ENCODE peak calls at places on chromosomes 5 and 9, in nine cellular contexts. R, S, E, G, C, B, D, K and A are unnamed samples.

GRCh38 chr9:115636596-115636995 is 517.0 kb upstream of the PAPPA start:
- DNase-seq in E (no peak), S (no peak), R (no peak), G (no peak), C (peak; percentile 52), K (no peak), D (no peak), B (no peak), A (no peak)

GRCh38 chr9:126591922-126592321 is 21.8 kb upstream of the LMX1B start:
- DNase-seq in B (no peak), E (no peak), D (no peak), S (no peak), R (no peak), C (no peak), G (no peak), K (no peak), A (no peak)

GRCh38 chr5:38783011-38783551 is 62.7 kb upstream of the OSMR start:
- DNase-seq in C (peak; percentile 96), E (no peak), G (no peak), D (peak; percentile 91), K (no peak), S (no peak), R (peak; percentile 29), B (no peak), A (no peak)

GRCh38 chr9:90642570-90643539 is at the start of gene DIRAS2:
- DNase-seq in D (peak; percentile 68), E (peak; percentile 83), K (peak; percentile 85), C (peak; percentile 57), R (peak; percentile 84), S (peak; percentile 94), G (no peak), B (peak; percentile 84), A (peak; percentile 6)

GRCh38 chr5:154858972-154859950 is 834 bp downstream of the CNOT8 start:
- DNase-seq in G (peak; percentile 74), C (peak; percentile 14), D (peak; percentile 54), S (peak; percentile 30), B (no peak), E (no peak), R (peak; percentile 5), K (no peak), A (no peak)

GRCh38 chr9:114025196-114025753 is 52.8 kb downstream of the AMBP start:
- DNase-seq in D (no peak), S (no peak), K (no peak), R (no peak), C (no peak), G (no peak), B (peak; percentile 28), E (no peak), A (no peak)

GRCh38 chr5:151251001-151251551 is 1.9 kb upstream of the GM2A start:
- DNase-seq in S (peak; percentile 80), D (no peak), G (peak; percentile 50), K (no peak), B (no peak), R (no peak), E (no peak), C (no peak), A (no peak)

GRCh38 chr9:129669141-129669718 is 3.8 kb downstream of the PRRX2 start:
- DNase-seq in E (no peak), S (no peak), D (peak; percentile 96), C (peak; percentile 5), R (no peak), B (no peak), G (no peak), K (no peak), A (no peak)

GRCh38 chr5:103487822-103488493 is 74.6 kb downstream of the NUDT12 start:
- DNase-seq in K (no peak), R (no peak), D (no peak), E (no peak), G (no peak), S (peak; percentile 59), C (no peak), B (no peak), A (no peak)

GRCh38 chr5:64026493-64026892 is 64.2 kb upstream of the HTR1A start:
- DNase-seq in C (no peak), B (no peak), D (no peak), R (no peak), K (no peak), S (no peak), E (no peak), G (no peak), A (no peak)

GRCh38 chr5:14920121-14920520 is 48.5 kb upstream of the ANKH start:
- DNase-seq in B (no peak), D (peak; percentile 38), E (no peak), R (no peak), S (no peak), G (no peak), C (peak; percentile 21), K (no peak), A (no peak)

GRCh38 chr5:1817261-1818043 is 16.2 kb downstream of the NDUFS6 start:
- DNase-seq in D (no peak), G (no peak), S (no peak), E (no peak), R (no peak), C (no peak), K (no peak), B (no peak), A (no peak)

GRCh38 chr5:1818784-1819183 is 17.6 kb downstream of the NDUFS6 start:
- DNase-seq in K (no peak), R (no peak), C (no peak), B (no peak), S (no peak), E (no peak), D (no peak), G (no peak), A (no peak)

GRCh38 chr5:1815881-1816292 is 14.7 kb downstream of the NDUFS6 start:
- DNase-seq in D (no peak), R (no peak), C (no peak), E (no peak), G (no peak), K (no peak), B (no peak), S (no peak), A (no peak)

GRCh38 chr5:1814183-1815020 is 13.2 kb downstream of the NDUFS6 start:
- DNase-seq in G (no peak), R (no peak), E (no peak), S (no peak), C (no peak), B (no peak), K (no peak), D (no peak), A (no peak)

GRCh38 chr5:1815071-1815786 is 14.0 kb downstream of the NDUFS6 start:
- DNase-seq in K (no peak), C (no peak), S (no peak), G (no peak), R (no peak), B (no peak), E (no peak), D (no peak), A (no peak)
- TF ChIP-seq EZH2phosphoT487 in K (no peak), C (no peak), S (no peak), G (no peak), R (no peak), B (no peak), E (no peak), D (no peak), A (no peak)

GRCh38 chr9:37471942-37472679 is 6.9 kb upstream of the ZBTB5 start:
- DNase-seq in B (peak; percentile 95), E (peak; percentile 71), S (no peak), K (no peak), C (peak; percentile 96), G (no peak), R (peak; percentile 76), D (peak; percentile 91), A (peak; percentile 95)
- H2AFZ ChIP-seq in B (no peak overlapping the region), E (peak overlapping the region; percentile 1), S (peak overlapping the region; percentile 67), K (peak overlapping the region; percentile 81), C (peak overlapping the region; percentile 89), G (peak overlapping the region; percentile 96), R (peak overlapping the region; percentile 8), D (peak overlapping the region; percentile 77), A (no peak overlapping the region)

DNA sequence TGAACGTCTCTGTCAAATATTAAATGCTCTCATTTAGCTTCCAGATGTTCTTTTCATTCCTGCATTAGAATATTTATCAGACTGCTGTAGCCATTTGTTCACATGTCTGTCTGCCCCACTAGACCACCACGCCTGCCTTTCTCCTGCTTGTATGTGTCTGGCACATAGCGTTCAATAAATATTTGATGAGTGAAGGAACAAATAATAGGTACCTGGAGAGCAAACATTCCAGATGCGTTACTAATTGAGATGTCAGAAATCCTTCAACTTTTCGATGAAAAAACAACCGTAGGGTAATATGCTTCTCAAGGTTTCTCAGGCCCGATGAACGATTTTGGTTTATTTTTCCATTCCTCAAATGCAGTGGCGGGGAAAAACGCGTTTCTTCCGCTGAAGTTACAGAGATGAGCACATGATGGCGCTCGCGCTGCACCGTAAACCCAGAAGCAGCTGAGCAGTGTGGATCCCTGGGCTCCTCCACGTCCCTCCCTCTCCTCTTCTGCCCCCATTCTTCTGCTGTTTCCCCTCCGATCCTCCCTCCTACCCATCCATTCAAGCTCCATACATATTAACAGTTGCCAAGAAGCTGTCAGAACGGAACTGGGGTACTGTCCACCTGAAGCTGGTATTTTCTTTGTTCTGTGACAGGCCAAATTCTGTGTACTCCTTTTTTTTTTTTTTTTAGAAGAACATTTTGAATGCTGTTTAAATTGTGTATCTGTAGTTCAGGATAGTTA is 245.4 kb downstream of the MPDZ start:
- DNase-seq in R (peak; percentile 85), K (peak; percentile 87), B (peak; percentile 82), G (peak; percentile 25), E (peak; percentile 83), D (peak; percentile 78), S (peak; percentile 24), C (peak; percentile 84), A (peak; percentile 51)
- TF ChIP-seq EZH2phosphoT487 in R (no peak), K (no peak), B (no peak), G (no peak), E (no peak), D (no peak), S (no peak), C (no peak), A (no peak)

GRCh38 chr5:40521925-40522324 is 157.8 kb upstream of the PTGER4 start:
- DNase-seq in B (no peak), S (no peak), K (no peak), E (no peak), D (no peak), R (no peak), C (no peak), G (no peak), A (no peak)
- H2AFZ ChIP-seq in B (no peak overlapping the region), S (no peak overlapping the region), K (no peak overlapping the region), E (no peak overlapping the region), D (no peak overlapping the region), R (no peak overlapping the region), C (peak overlapping the region; percentile 2), G (no peak overlapping the region), A (no peak overlapping the region)

GRCh38 chr9:93114169-93114983 is 18.4 kb downstream of the CARD19 start:
- DNase-seq in E (no peak), D (no peak), R (no peak), G (no peak), C (no peak), B (no peak), S (no peak), K (no peak), A (no peak)
- TF ChIP-seq EZH2phosphoT487 in E (no peak), D (no peak), R (no peak), G (no peak), C (no peak), B (no peak), S (no peak), K (no peak), A (no peak)

GRCh38 chr5:173291722-173292658 is 36.2 kb downstream of the STC2 start:
- DNase-seq in B (peak; percentile 59), K (no peak), E (peak; percentile 80), D (peak; percentile 38), R (no peak), C (no peak), G (no peak), S (no peak), A (no peak)
- H2AFZ ChIP-seq in B (no peak overlapping the region), K (peak overlapping the region; percentile 48), E (no peak overlapping the region), D (peak overlapping the region; percentile 62), R (no peak overlapping the region), C (no peak overlapping the region), G (no peak overlapping the region), S (no peak overlapping the region), A (peak overlapping the region; percentile 23)